ENCODE peak calls at places on chromosomes 16 and 17, in five cellular contexts. H, Z, S, F and T are unnamed samples.

GRCh38 chr17:57086069-57086930 is 1.3 kb downstream of the AKAP1 start:
- DNase-seq in S (peak), Z (peak), F (peak), H (peak), T (peak)

GRCh38 chr17:28901866-28902818 is 737 bp downstream of the DHRS13 start:
- DNase-seq in S (peak), H (peak), F (peak), Z (no peak), T (no peak)

GRCh38 chr16:75318737-75319136 is 67.3 kb upstream of the BCAR1 start:
- DNase-seq in H (no peak), F (no peak), S (no peak), Z (no peak), T (no peak)

GRCh38 chr17:76408037-76408849 is 23.8 kb downstream of the SPHK1 start:
- DNase-seq in Z (peak), F (peak), H (peak), S (peak), T (peak)

GRCh38 chr17:4535667-4536258 is 19.4 kb downstream of the MYBBP1A start:
- DNase-seq in F (no peak), S (no peak), H (no peak), Z (no peak), T (no peak)

GRCh38 chr17:11944587-11944986 is 52.7 kb downstream of the ZNF18 start:
- DNase-seq in S (no peak), Z (peak), F (no peak), H (no peak), T (no peak)

GRCh38 chr17:74042744-74043486 is 160.6 kb upstream of the RPL38 start:
- DNase-seq in S (no peak), Z (peak), F (no peak), H (no peak), T (no peak)

GRCh38 chr17:10151667-10152496 is 46.5 kb downstream of the GAS7 start:
- DNase-seq in H (no peak), Z (no peak), F (no peak), S (no peak), T (no peak)

GRCh38 chr16:11700264-11701029 is 32.2 kb downstream of the SNN start:
- DNase-seq in Z (no peak), F (no peak), S (no peak), H (no peak), T (no peak)

GRCh38 chr17:72104863-72105234 is 16.0 kb upstream of the SOX9 start:
- DNase-seq in H (no peak), Z (peak), F (no peak), S (no peak), T (no peak)

GRCh38 chr17:65783845-65784334 is 222.4 kb upstream of the AXIN2 start:
- DNase-seq in Z (peak), H (no peak), S (no peak), F (no peak), T (no peak)

GRCh38 chr16:325375-326155 is 27.0 kb downstream of the AXIN1 start:
- DNase-seq in F (no peak), H (no peak), S (no peak), Z (no peak), T (no peak)

GRCh38 chr17:4440690-4441686 is 7.2 kb downstream of the SPNS3 start:
- DNase-seq in H (no peak), F (peak), S (no peak), Z (no peak), T (no peak)

GRCh38 chr17:927611-928461 is 51.7 kb downstream of the NXN start:
- DNase-seq in S (no peak), F (no peak), H (no peak), Z (peak), T (peak)

GRCh38 chr16:14523632-14524031 is 106.4 kb downstream of the PARN start:
- DNase-seq in F (no peak), Z (no peak), H (no peak), S (no peak), T (peak)

GRCh38 chr17:67514998-67515397 is 137.9 kb downstream of the PITPNC1 start:
- DNase-seq in H (peak), S (no peak), Z (no peak), F (no peak), T (no peak)

GRCh38 chr17:62791235-62792121 is 16.6 kb downstream of the MARCHF10 start:
- DNase-seq in S (no peak), F (no peak), Z (peak), H (no peak), T (no peak)

GRCh38 chr17:68290268-68290954 is 516 bp downstream of the SLC16A6 start:
- DNase-seq in S (peak), Z (peak), H (peak), F (peak), T (peak)

GRCh38 chr17:33090806-33091205 is 99.2 kb downstream of the SPACA3 start:
- DNase-seq in H (no peak), Z (no peak), S (no peak), F (no peak), T (no peak)

GRCh38 chr17:57099165-57099564 is 14.1 kb downstream of the AKAP1 start:
- DNase-seq in H (no peak), F (no peak), S (peak), Z (no peak), T (no peak)

GRCh38 chr17:32240745-32241144 is 24.9 kb upstream of the RHBDL3 start:
- DNase-seq in F (no peak), H (no peak), Z (no peak), S (no peak), T (no peak)

GRCh38 chr17:1509255-1509943 is 7.0 kb downstream of the INPP5K start:
- DNase-seq in H (no peak), F (no peak), S (no peak), Z (no peak), T (no peak)

GRCh38 chr17:76650505-76650904 is 6.9 kb upstream of the ST6GALNAC1 start:
- DNase-seq in H (no peak), F (no peak), S (no peak), Z (no peak), T (no peak)

GRCh38 chr16:85659336-85659735 is 29.4 kb downstream of the GINS2 start:
- DNase-seq in S (no peak), Z (no peak), H (no peak), F (no peak), T (no peak)

GRCh38 chr17:70945386-70945785 is 776.1 kb downstream of the KCNJ2 start:
- DNase-seq in F (no peak), Z (no peak), H (no peak), S (no peak), T (peak)

GRCh38 chr17:67359960-67360817 is 6.2 kb downstream of the PSMD12 start:
- DNase-seq in S (peak), H (peak), Z (peak), F (peak), T (peak)

GRCh38 chr16:28182183-28182582 is 29.6 kb downstream of the XPO6 start:
- DNase-seq in H (no peak), Z (no peak), S (no peak), F (no peak), T (no peak)

GRCh38 chr16:75239463-75240122 is 11.8 kb downstream of the BCAR1 start:
- DNase-seq in S (no peak), F (no peak), H (no peak), Z (no peak), T (no peak)

GRCh38 chr17:47829870-47830269 is 1.5 kb downstream of the MRPL10 start:
- DNase-seq in S (no peak), H (peak), F (no peak), Z (no peak), T (no peak)

GRCh38 chr17:75024686-75025397 is 12.4 kb downstream of the MRPL58 start:
- DNase-seq in S (no peak), F (no peak), Z (peak), H (no peak), T (no peak)

GRCh38 chr17:6415616-6416015 is 19.3 kb downstream of the AIPL1 start:
- DNase-seq in S (no peak), H (no peak), Z (no peak), F (no peak), T (no peak)

DNA sequence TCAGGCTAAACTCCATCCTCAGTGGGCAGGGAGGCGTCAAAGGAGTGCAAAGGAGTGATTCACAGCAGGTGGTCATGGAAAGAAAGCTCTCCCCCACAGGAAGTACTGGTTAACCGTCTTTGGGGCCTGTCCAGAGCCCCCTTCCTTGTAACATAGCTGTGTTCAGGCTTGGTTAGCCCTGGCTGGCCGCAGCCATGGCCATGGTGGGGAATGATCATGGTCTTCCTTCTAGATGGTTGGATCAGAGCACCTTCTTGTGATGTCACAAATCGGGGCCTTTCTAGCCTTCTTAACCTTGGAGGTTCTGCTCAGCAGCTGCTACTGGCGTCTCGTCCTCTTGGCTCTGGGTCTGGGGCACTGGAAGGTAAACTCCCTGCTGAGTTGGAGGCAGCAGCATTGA is 15.8 kb downstream of the NKD1 start:
- DNase-seq in S (no peak), H (no peak), F (no peak), Z (no peak), T (no peak)
- TF ChIP-seq EZH2phosphoT487 in S (no peak), H (no peak), F (no peak), Z (no peak), T (no peak)

GRCh38 chr16:16092925-16093624 is 130.2 kb downstream of the ABCC6 start:
- DNase-seq in S (no peak), H (no peak), Z (no peak), F (no peak), T (no peak)

GRCh38 chr16:16096858-16097213 is 126.5 kb downstream of the ABCC6 start:
- DNase-seq in H (no peak), Z (no peak), F (no peak), S (no peak), T (no peak)

GRCh38 chr16:16093625-16094332 is 129.5 kb downstream of the ABCC6 start:
- DNase-seq in S (no peak), Z (no peak), H (no peak), F (no peak), T (no peak)

GRCh38 chr16:16096161-16096857 is 127.0 kb downstream of the ABCC6 start:
- DNase-seq in H (no peak), S (peak), F (no peak), Z (no peak), T (peak)

DNA sequence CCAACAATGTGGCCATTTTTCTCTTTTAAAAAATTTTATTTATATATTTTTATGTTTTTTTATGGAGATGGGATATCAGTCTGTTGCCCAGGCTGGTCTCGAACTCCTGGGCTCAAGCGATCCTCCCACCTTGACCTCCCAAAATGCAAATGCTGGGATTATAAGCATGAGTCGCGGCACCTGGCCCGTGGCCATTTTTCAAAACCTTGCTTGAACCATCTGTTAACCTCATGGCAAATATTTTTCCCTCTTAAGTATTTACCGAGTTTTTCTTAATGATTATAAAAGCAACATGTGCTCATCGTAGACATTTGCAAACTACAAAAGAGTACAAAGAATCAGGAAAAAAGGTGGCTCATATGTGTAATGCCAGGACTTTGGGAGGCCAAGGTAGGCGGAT is 127.6 kb downstream of the ABCC6 start:
- DNase-seq in H (no peak), F (no peak), Z (no peak), S (peak), T (no peak)
- H3K27ac ChIP-seq in H (no peak), F (no peak), Z (no peak), S (peak), T (no peak)

GRCh38 chr16:49116873-49117272 is 164.8 kb downstream of the CBLN1 start:
- DNase-seq in F (no peak), S (no peak), H (no peak), Z (no peak), T (no peak)
- TF ChIP-seq EZH2phosphoT487 in F (no peak), S (no peak), H (no peak), Z (no peak), T (no peak)

GRCh38 chr17:27072885-27073284 is 221.0 kb upstream of the WSB1 start:
- DNase-seq in S (no peak), H (no peak), F (no peak), Z (no peak), T (no peak)
- H3K27ac ChIP-seq in S (no peak), H (no peak), F (no peak), Z (no peak), T (no peak)